ENCODE peak calls at places on chromosomes 1 and 21, in eight cellular contexts. U is GM12864, Z is fibroblast of mammary gland, P is PC-3, M is M059J, F is COLO829, E is HCT116, A is T-cell. T is an unnamed sample.

GRCh38 chr21:34971656-34972055 is 77.4 kb downstream of the RUNX1 start:
- DNase-seq in U (no peak), Z (no peak), P (no peak), M (no peak), F (no peak), E (no peak), A (no peak), T (no peak)

GRCh38 chr1:109201123-109201703 is 12.5 kb upstream of the SARS1 start:
- DNase-seq in U (no peak), Z (peak), P (peak), M (peak), F (peak), E (no peak), A (peak), T (no peak)

GRCh38 chr21:42199488-42200463 is 19.2 kb upstream of the ABCG1 start:
- DNase-seq in U (peak), Z (peak), P (peak), M (peak), F (no peak), E (no peak), A (no peak), T (no peak)

GRCh38 chr1:72954943-72955342 is 672.6 kb upstream of the NEGR1 start:
- DNase-seq in U (no peak), Z (no peak), P (peak), M (no peak), F (no peak), E (no peak), A (no peak), T (no peak)

GRCh38 chr1:67945733-67946374 is 104.6 kb downstream of the DIRAS3 start:
- DNase-seq in U (no peak), Z (no peak), P (no peak), M (no peak), F (no peak), E (no peak), A (no peak), T (no peak)

GRCh38 chr1:23263380-23263887 is 46.1 kb upstream of the HTR1D start:
- DNase-seq in U (no peak), Z (no peak), P (no peak), M (no peak), F (no peak), E (no peak), A (no peak), T (no peak)

GRCh38 chr1:109977657-109978378 is 6.7 kb upstream of the AHCYL1 start:
- DNase-seq in U (no peak), Z (no peak), P (no peak), M (no peak), F (no peak), E (no peak), A (no peak), T (no peak)

GRCh38 chr1:19866758-19867157 is 15.4 kb upstream of the OTUD3 start:
- DNase-seq in U (no peak), Z (peak), P (peak), M (peak), F (no peak), E (no peak), A (no peak), T (no peak)

GRCh38 chr1:205188132-205188531 is 23.4 kb downstream of the DSTYK start:
- DNase-seq in U (no peak), Z (no peak), P (peak), M (no peak), F (no peak), E (no peak), A (no peak), T (no peak)

T was measured in Panc1.